ENCODE peak calls at places on chromosomes 1 and 21, in eight cellular contexts. J is AG10803, W is ovary, Q is RWPE2, X is GM23338, T is body of pancreas, B is foreskin fibroblast, H is endothelial cell. I is an unnamed sample.

GRCh38 chr1:33045814-33046213 is 9.1 kb upstream of the AK2 start:
- DNase-seq in J (no peak), W (no peak), Q (no peak), X (no peak), T (no peak), B (no peak), H (no peak), I (peak)

GRCh38 chr1:175035860-175036259 is 12.6 kb upstream of the MRPS14 start:
- DNase-seq in J (no peak), W (no peak), Q (no peak), X (no peak), T (no peak), B (no peak), H (no peak), I (no peak)

GRCh38 chr1:4253918-4254317 is 353.8 kb upstream of the C1orf174 start:
- DNase-seq in J (no peak), W (no peak), Q (no peak), X (no peak), T (no peak), B (no peak), H (no peak), I (no peak)

GRCh38 chr1:17596651-17597509 is 57.4 kb downstream of the ARHGEF10L start:
- DNase-seq in J (no peak), W (no peak), Q (no peak), X (no peak), T (no peak), B (no peak), H (no peak), I (no peak)

GRCh38 chr1:74480068-74480467 is 32.3 kb downstream of the LRRC53 start:
- DNase-seq in J (no peak), W (no peak), Q (no peak), X (no peak), T (no peak), B (no peak), H (no peak), I (no peak)

GRCh38 chr1:21048462-21048861 is 128.2 kb downstream of the EIF4G3 start:
- DNase-seq in J (no peak), W (no peak), Q (no peak), X (peak), T (no peak), B (no peak), H (no peak), I (no peak)

GRCh38 chr1:210252621-210253041 is 20.0 kb downstream of the SERTAD4 start:
- DNase-seq in J (no peak), W (no peak), Q (no peak), X (peak), T (peak), B (no peak), H (peak), I (no peak)

GRCh38 chr21:44868707-44869106 is 4.8 kb downstream of the PTTG1IP start:
- DNase-seq in J (no peak), W (peak), Q (no peak), X (no peak), T (no peak), B (no peak), H (no peak), I (no peak)

GRCh38 chr1:58858344-58858673 is 74.5 kb upstream of the JUN start:
- DNase-seq in J (no peak), W (no peak), Q (no peak), X (no peak), T (no peak), B (no peak), H (no peak), I (no peak)

GRCh38 chr1:23809751-23810171 is 9.2 kb upstream of the GALE start:
- DNase-seq in J (peak), W (no peak), Q (no peak), X (peak), T (peak), B (no peak), H (peak), I (peak)

GRCh38 chr1:235229868-235230267 is 68.8 kb upstream of the RBM34 start:
- DNase-seq in J (no peak), W (no peak), Q (no peak), X (no peak), T (no peak), B (no peak), H (no peak), I (no peak)

GRCh38 chr1:31605908-31606427 is 11.5 kb upstream of the HCRTR1 start:
- DNase-seq in J (peak), W (no peak), Q (no peak), X (no peak), T (no peak), B (no peak), H (no peak), I (peak)

GRCh38 chr1:173555651-173556305 is 47.1 kb downstream of the SLC9C2 start:
- DNase-seq in J (no peak), W (no peak), Q (no peak), X (no peak), T (no peak), B (no peak), H (no peak), I (no peak)

GRCh38 chr1:47568763-47569162 is 130.9 kb downstream of the FOXD2 start:
- DNase-seq in J (peak), W (no peak), Q (no peak), X (no peak), T (no peak), B (peak), H (no peak), I (no peak)

GRCh38 chr1:155093938-155094621 is 15.4 kb downstream of the EFNA3 start:
- DNase-seq in J (peak), W (peak), Q (no peak), X (peak), T (no peak), B (no peak), H (no peak), I (peak)

GRCh38 chr1:155324717-155325595 is 4.3 kb downstream of the RUSC1 start:
- DNase-seq in J (peak), W (peak), Q (peak), X (peak), T (peak), B (no peak), H (peak), I (peak)

GRCh38 chr21:29332461-29333354 is 34.0 kb downstream of the BACH1 start:
- DNase-seq in J (peak), W (no peak), Q (no peak), X (no peak), T (no peak), B (no peak), H (no peak), I (no peak)

GRCh38 chr1:213335084-213335483 is 284.0 kb downstream of the RPS6KC1 start:
- DNase-seq in J (no peak), W (no peak), Q (no peak), X (no peak), T (no peak), B (no peak), H (no peak), I (no peak)

GRCh38 chr1:119816407-119816806 is 5.1 kb upstream of the REG4 start:
- DNase-seq in J (no peak), W (no peak), Q (no peak), X (no peak), T (no peak), B (peak), H (no peak), I (peak)

GRCh38 chr1:211789641-211790464 is 40.7 kb downstream of the LPGAT1 start:
- DNase-seq in J (no peak), W (no peak), Q (no peak), X (no peak), T (no peak), B (no peak), H (no peak), I (no peak)

GRCh38 chr1:20185834-20186782 is at the start of the genes PLA2G2C and UBXN10:
- DNase-seq in J (no peak), W (peak), Q (no peak), X (peak), T (peak), B (no peak), H (peak), I (peak)

GRCh38 chr1:80624682-80625081 is 1176.1 kb upstream of the ADGRL2 start:
- DNase-seq in J (no peak), W (no peak), Q (no peak), X (no peak), T (no peak), B (no peak), H (no peak), I (no peak)

GRCh38 chr1:37795340-37796110 is 1.9 kb downstream of the MANEAL start:
- DNase-seq in J (peak), W (peak), Q (no peak), X (peak), T (peak), B (no peak), H (peak), I (peak)

GRCh38 chr1:23799570-23800395 is 771 bp downstream of the GALE start:
- DNase-seq in J (peak), W (peak), Q (peak), X (peak), T (peak), B (peak), H (peak), I (peak)

GRCh38 chr1:15714438-15715136 is 21.5 kb upstream of the SLC25A34 start:
- DNase-seq in J (peak), W (no peak), Q (no peak), X (no peak), T (no peak), B (peak), H (no peak), I (no peak)

GRCh38 chr1:65965597-65965996 is 172.9 kb downstream of the PDE4B start:
- DNase-seq in J (no peak), W (no peak), Q (no peak), X (no peak), T (no peak), B (no peak), H (no peak), I (no peak)

GRCh38 chr1:152577168-152577567 is 3.1 kb downstream of the LCE3D start:
- DNase-seq in J (peak), W (no peak), Q (no peak), X (no peak), T (no peak), B (no peak), H (no peak), I (no peak)

GRCh38 chr21:17463441-17463840 is 49.4 kb upstream of the CXADR start:
- DNase-seq in J (peak), W (no peak), Q (no peak), X (no peak), T (no peak), B (peak), H (no peak), I (no peak)

GRCh38 chr1:221664253-221664652 is 77.6 kb downstream of the DUSP10 start:
- DNase-seq in J (no peak), W (no peak), Q (no peak), X (peak), T (no peak), B (no peak), H (no peak), I (no peak)
- TF ChIP-seq CTCF in J (no peak), W (no peak), Q (no peak), X (peak), T (peak), B (no peak), H (no peak), I (no peak)

GRCh38 chr1:12075195-12076114 is 12.4 kb downstream of the TNFRSF8 start:
- DNase-seq in J (peak), W (peak), Q (no peak), X (no peak), T (no peak), B (peak), H (no peak), I (no peak)

GRCh38 chr1:12076425-12077005 is 13.4 kb downstream of the TNFRSF8 start:
- DNase-seq in J (no peak), W (no peak), Q (no peak), X (no peak), T (no peak), B (no peak), H (no peak), I (no peak)

GRCh38 chr1:12071892-12072291 is 8.8 kb downstream of the TNFRSF8 start:
- DNase-seq in J (no peak), W (no peak), Q (no peak), X (no peak), T (no peak), B (no peak), H (no peak), I (no peak)

GRCh38 chr1:12072741-12073140 is 9.6 kb downstream of the TNFRSF8 start:
- DNase-seq in J (no peak), W (no peak), Q (no peak), X (no peak), T (no peak), B (no peak), H (no peak), I (no peak)

DNA sequence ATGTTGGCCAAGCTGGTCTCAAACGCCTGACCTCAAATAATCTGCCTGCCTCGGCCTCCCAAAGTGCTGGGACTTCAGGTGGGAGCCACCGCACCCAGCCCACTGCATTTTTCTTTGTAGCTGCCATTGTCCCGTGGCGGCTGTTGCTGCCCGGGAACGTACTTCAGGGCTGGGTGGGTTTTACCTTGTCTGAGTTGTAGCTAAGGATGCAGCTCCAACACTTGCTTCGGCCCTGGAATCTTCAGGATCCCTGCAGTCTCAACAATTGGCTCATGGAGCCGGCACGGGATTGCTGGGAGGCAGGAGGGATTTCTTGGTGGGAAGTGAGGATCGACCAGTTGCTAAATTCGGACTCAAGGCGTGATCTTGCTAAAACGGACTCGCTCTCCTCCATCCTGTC is 10.7 kb downstream of the TNFRSF8 start:
- DNase-seq in J (no peak), W (peak), Q (no peak), X (no peak), T (no peak), B (no peak), H (no peak), I (no peak)
- TF ChIP-seq CTCF in J (no peak), W (no peak), Q (no peak), X (no peak), T (no peak), B (no peak), H (no peak), I (no peak)

GRCh38 chr1:231581859-231582258 is 44.7 kb upstream of the DISC1 start:
- DNase-seq in J (no peak), W (no peak), Q (no peak), X (no peak), T (no peak), B (no peak), H (no peak), I (no peak)

GRCh38 chr1:231580874-231581273 is 45.7 kb upstream of the DISC1 start:
- DNase-seq in J (no peak), W (no peak), Q (no peak), X (no peak), T (no peak), B (no peak), H (no peak), I (no peak)

GRCh38 chr1:231583376-231583775 is 43.2 kb upstream of the DISC1 start:
- DNase-seq in J (no peak), W (no peak), Q (no peak), X (no peak), T (no peak), B (no peak), H (no peak), I (no peak)

DNA sequence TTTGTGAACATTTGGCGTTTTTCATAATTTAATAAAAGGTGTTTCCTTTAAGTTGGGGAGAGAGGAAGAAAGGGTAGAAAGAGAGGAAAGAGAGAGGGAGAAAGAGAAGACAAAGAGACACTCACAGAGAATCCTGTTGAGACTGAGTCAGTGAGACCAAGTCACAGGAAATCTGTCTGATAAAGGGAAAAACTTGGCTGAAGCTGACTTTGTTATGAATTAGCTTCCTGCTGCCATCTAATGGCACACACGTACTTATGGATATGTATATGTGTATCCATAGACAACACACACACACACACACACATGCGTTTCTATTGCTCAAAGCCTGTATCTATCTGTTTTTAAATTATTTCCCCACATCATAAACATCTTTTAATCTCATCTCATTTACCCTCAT is 42.5 kb upstream of the DISC1 start:
- DNase-seq in J (peak), W (no peak), Q (no peak), X (no peak), T (no peak), B (peak), H (no peak), I (peak)
- TF ChIP-seq CTCF in J (no peak), W (no peak), Q (peak), X (no peak), T (no peak), B (peak), H (no peak), I (peak)

DNA sequence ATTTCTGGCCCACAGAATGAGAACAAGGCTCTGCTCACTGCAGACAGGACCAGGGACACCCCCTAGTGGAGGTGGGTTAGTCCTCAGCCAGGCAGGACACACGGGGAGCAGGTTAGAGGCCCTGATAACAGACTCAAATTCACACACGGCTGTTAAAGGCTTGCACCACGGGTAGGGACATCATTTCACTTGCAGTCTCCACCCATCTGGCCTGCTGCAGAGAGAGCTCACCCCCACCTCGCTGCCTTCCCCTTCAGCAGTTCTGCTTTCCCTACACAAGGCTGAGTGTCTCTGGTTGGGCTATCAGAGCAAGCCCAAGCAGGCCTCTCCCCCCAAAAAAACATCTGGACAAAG is 20.6 kb downstream of the MEF2D start:
- DNase-seq in J (no peak), W (no peak), Q (no peak), X (no peak), T (no peak), B (no peak), H (no peak), I (peak)
- TF ChIP-seq CTCF in J (peak), W (no peak), Q (no peak), X (peak), T (peak), B (peak), H (no peak), I (peak)

GRCh38 chr1:2110191-2110737 is 60.1 kb downstream of the PRKCZ start:
- DNase-seq in J (no peak), W (no peak), Q (no peak), X (no peak), T (no peak), B (no peak), H (no peak), I (no peak)

GRCh38 chr1:2109581-2110021 is 59.4 kb downstream of the PRKCZ start:
- DNase-seq in J (no peak), W (no peak), Q (peak), X (no peak), T (no peak), B (no peak), H (no peak), I (no peak)

GRCh38 chr1:2108213-2108876 is 58.1 kb downstream of the PRKCZ start:
- DNase-seq in J (peak), W (no peak), Q (peak), X (peak), T (no peak), B (no peak), H (peak), I (peak)

GRCh38 chr1:2107586-2108212 is 57.5 kb downstream of the PRKCZ start:
- DNase-seq in J (no peak), W (no peak), Q (peak), X (no peak), T (no peak), B (no peak), H (no peak), I (no peak)

GRCh38 chr1:2108877-2109580 is 58.8 kb downstream of the PRKCZ start:
- DNase-seq in J (no peak), W (no peak), Q (peak), X (no peak), T (no peak), B (no peak), H (no peak), I (no peak)
- TF ChIP-seq CTCF in J (no peak), W (no peak), Q (no peak), X (no peak), T (no peak), B (no peak), H (peak), I (no peak)

DNA sequence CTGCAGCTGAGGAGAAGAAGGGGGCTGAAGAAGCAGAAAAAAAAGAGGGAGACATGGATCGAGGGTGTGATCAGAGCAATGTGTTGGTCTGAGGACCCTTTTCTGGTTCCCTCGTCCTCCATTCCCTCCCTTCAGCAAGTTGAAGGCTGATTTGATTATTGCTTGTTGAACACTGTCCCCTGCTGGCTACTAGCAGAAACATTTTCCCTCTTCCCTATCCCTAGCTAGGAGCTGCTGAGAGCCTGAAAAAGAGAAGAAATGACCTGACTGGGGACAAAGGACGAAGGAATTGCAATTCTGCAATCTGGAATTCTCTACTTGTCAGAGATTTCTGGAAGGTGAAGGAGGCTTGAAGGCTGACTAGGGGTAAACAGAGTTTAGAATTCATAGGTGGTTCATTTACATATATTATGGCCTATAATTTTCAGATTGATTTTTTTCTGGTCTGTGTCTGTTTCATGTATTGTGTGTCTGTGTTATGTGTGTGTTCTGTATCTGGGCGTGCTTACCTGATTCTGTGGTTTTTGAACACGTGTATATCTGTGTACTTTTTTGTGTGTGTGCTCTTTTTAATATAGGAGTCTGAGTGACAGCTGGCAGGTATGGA is 9.8 kb downstream of the NHLH1 start:
- DNase-seq in J (peak), W (no peak), Q (no peak), X (peak), T (peak), B (peak), H (peak), I (peak)
- TF ChIP-seq CTCF in J (peak), W (peak), Q (peak), X (peak), T (peak), B (peak), H (peak), I (peak)

GRCh38 chr1:247576514-247576913 is 11.6 kb upstream of the OR2G2 start:
- DNase-seq in J (no peak), W (no peak), Q (no peak), X (peak), T (no peak), B (no peak), H (no peak), I (peak)
- TF ChIP-seq CTCF in J (peak), W (no peak), Q (peak), X (peak), T (no peak), B (no peak), H (peak), I (peak)

I was measured in NB4.